ENCODE peak calls at places on chromosomes 6 and 20, in five cellular contexts. U is Kasumi-1; O is NCI-H1105; Q is stimulated activated CD4-positive, alpha-beta T cell treated with anti-CD3 and anti-CD28 coated beads, Interleukin-4, amount 100 ng/mL, for 48 hours; A is HEK293T. E is an unnamed sample.
A peak's percentile ranks its signal among the peaks of the same experiment; 100 is the strongest.

GRCh38 chr20:32468313-32468640 is 110.1 kb downstream of the ASXL1 start:
- DNase-seq in U (no peak), O (no peak), Q (no peak), A (no peak), E (no peak)

GRCh38 chr20:63095718-63096654 is 89.2 kb upstream of the BHLHE23 start:
- DNase-seq in U (no peak), O (no peak), Q (no peak), A (no peak), E (no peak)

GRCh38 chr6:166435574-166435973 is 52.8 kb upstream of the MPC1 start:
- DNase-seq in U (peak; percentile 80), O (no peak), Q (peak; percentile 11), A (no peak), E (no peak)

GRCh38 chr6:27541212-27541931 is 68.5 kb upstream of the ZNF184 start:
- DNase-seq in U (no peak), O (no peak), Q (no peak), A (peak; percentile 18), E (no peak)

GRCh38 chr20:25040438-25040831 is 17.5 kb downstream of the ACSS1 start:
- DNase-seq in U (no peak), O (no peak), Q (no peak), A (no peak), E (no peak)

GRCh38 chr6:138418118-138418742 is 14.2 kb downstream of the HEBP2 start:
- DNase-seq in U (no peak), O (no peak), Q (no peak), A (no peak), E (no peak)

GRCh38 chr6:161088676-161089328 is 97.2 kb downstream of the MAP3K4 start:
- DNase-seq in U (no peak), O (no peak), Q (no peak), A (no peak), E (no peak)

GRCh38 chr20:57230247-57230646 is 36.2 kb downstream of the BMP7 start:
- DNase-seq in U (no peak), O (no peak), Q (no peak), A (no peak), E (no peak)

GRCh38 chr6:40997256-40997957 is 41.6 kb downstream of the UNC5CL start:
- DNase-seq in U (no peak), O (no peak), Q (no peak), A (peak; percentile 40), E (no peak)

GRCh38 chr20:47334022-47334551 is 22.4 kb downstream of the ZMYND8 start:
- DNase-seq in U (no peak), O (no peak), Q (no peak), A (no peak), E (no peak)